ENCODE peak calls at places on chromosomes 13 and 19, in four cellular contexts. N is K562, L is GM12878, H is HepG2. K is an unnamed sample.

GRCh38 chr13:84658881-84659661 is 776.8 kb upstream of the SLITRK1 start:
- DNase-seq in L (no peak), N (no peak), H (no peak), K (no peak)

GRCh38 chr19:42270346-42271044 is 1.4 kb downstream of the CIC start:
- DNase-seq in H (no peak), L (no peak), N (no peak), K (no peak)

GRCh38 chr13:75986818-75987217 is 350.7 kb downstream of the LMO7 start:
- DNase-seq in L (peak; percentile 57), H (no peak), N (no peak), K (no peak)

GRCh38 chr13:31929031-31929770 is 102.4 kb upstream of the FRY start:
- DNase-seq in L (no peak), N (no peak), H (no peak), K (no peak)

GRCh38 chr13:50714886-50715285 is 128.6 kb downstream of the DLEU7 start:
- DNase-seq in N (no peak), L (no peak), H (no peak), K (no peak)

GRCh38 chr13:73576291-73576690 is 517.5 kb downstream of the KLF5 start:
- DNase-seq in H (no peak), N (no peak), L (no peak), K (no peak)

GRCh38 chr19:29321116-29321515 is 108.2 kb upstream of the UQCRFS1 start:
- DNase-seq in L (no peak), H (no peak), N (no peak), K (no peak)

GRCh38 chr19:10690351-10690781 is 10.9 kb upstream of the QTRT1 start:
- DNase-seq in N (no peak), L (no peak), H (no peak), K (no peak)

GRCh38 chr19:35442091-35442490 is 6.0 kb upstream of the FFAR2 start:
- DNase-seq in H (no peak), N (no peak), L (no peak), K (no peak)

GRCh38 chr19:51729781-51730180 is 6.0 kb upstream of the HAS1 start:
- DNase-seq in L (no peak), N (no peak), H (no peak), K (no peak)

GRCh38 chr13:43472344-43472743 is 314.4 kb downstream of the ENOX1 start:
- DNase-seq in N (no peak), H (no peak), L (no peak), K (no peak)

GRCh38 chr13:101942535-101943157 is 459.2 kb downstream of the FGF14 start:
- DNase-seq in H (no peak), L (no peak), N (no peak), K (no peak)

GRCh38 chr19:8255426-8256125 is 46.4 kb downstream of the CERS4 start:
- DNase-seq in H (no peak), L (no peak), N (no peak), K (no peak)

GRCh38 chr13:98919566-98919965 is 58.3 kb downstream of the DOCK9 start:
- DNase-seq in N (no peak), L (no peak), H (no peak), K (no peak)

GRCh38 chr19:2633693-2634075 is 68.8 kb downstream of the GNG7 start:
- DNase-seq in L (no peak), N (no peak), H (no peak), K (no peak)

GRCh38 chr13:53004605-53005004 is 24.0 kb upstream of the OLFM4 start:
- DNase-seq in L (no peak), N (no peak), H (no peak), K (no peak)

GRCh38 chr13:94329754-94330551 is 149.5 kb downstream of the DCT start:
- DNase-seq in N (no peak), H (peak; percentile 28), L (no peak), K (no peak)

GRCh38 chr19:16153582-16154336 is 10.3 kb downstream of the HSH2D start:
- DNase-seq in L (no peak), N (peak; percentile 63), H (no peak), K (no peak)

GRCh38 chr19:10352764-10353671 is 13.6 kb upstream of the ICAM3 start:
- DNase-seq in N (peak; percentile 54), L (no peak), H (no peak), K (no peak)

GRCh38 chr19:8654591-8655339 is 24.3 kb downstream of the NFILZ start:
- DNase-seq in H (no peak), N (peak; percentile 82), L (no peak), K (peak; percentile 83)

GRCh38 chr19:1567848-1568227 is 287 bp downstream of the MEX3D start:
- DNase-seq in H (no peak), N (peak; percentile 82), L (no peak), K (no peak)

DNA sequence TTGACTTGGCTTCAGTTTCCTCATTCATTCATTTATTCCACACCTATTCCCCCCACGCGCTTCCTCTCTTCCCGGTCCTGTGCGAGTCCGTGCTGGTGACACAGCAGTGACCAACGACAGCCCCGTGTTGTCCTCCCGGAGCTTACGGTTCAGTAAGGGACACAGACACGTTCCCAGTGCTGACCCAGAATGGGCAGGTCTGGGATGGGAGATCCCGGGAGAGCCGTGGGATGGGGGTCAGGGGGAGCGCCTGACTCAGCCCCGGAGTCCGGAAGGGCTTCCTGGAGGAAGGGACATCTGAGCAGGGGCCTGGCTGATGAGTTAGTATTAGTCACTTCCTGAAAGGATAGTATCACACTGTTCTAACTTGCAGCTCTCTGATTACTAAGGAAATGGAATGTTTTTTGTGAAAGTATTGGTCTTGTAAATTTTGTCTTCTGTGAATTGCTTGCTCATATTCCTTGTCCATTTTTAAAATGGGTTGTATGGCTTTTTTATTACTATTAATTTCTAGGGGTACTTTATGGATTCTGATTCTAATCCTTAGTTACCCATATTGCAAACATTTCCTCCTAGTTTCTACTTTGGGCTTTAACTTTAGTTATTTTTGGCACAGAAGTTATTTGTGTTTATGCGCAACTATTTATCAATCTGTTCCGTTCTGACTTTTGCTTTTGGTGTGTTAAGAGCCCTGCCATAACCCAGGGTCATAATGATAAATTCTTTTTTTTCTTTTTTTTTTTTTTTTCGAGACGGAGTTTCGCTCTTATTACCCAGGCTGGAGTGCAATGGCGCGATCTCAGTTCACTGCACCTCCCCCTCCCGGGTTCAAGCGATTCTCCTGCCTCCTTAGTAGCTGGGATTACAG is 708 bp upstream of the ERCC1 start:
- DNase-seq in N (peak; percentile 69), H (peak; percentile 86), L (no peak), K (peak; percentile 28)
- TF ChIP-seq FOXK2 in N (no peak), H (no peak), L (no peak), K (no peak)

GRCh38 chr19:53966931-53967330 is 4.2 kb downstream of the CACNG8 start:
- DNase-seq in L (no peak), N (no peak), H (no peak), K (no peak)

GRCh38 chr19:53960886-53961285 is 1.9 kb upstream of the CACNG8 start:
- DNase-seq in H (no peak), L (no peak), N (no peak), K (no peak)

GRCh38 chr19:53961523-53962345 is 1.0 kb upstream of the CACNG8 start:
- DNase-seq in L (no peak), N (no peak), H (no peak), K (peak; percentile 77)

GRCh38 chr19:53962887-53963435 is at the start of gene CACNG8:
- DNase-seq in N (peak; percentile 39), H (no peak), L (no peak), K (no peak)

GRCh38 chr19:53965091-53965490 is 2.4 kb downstream of the CACNG8 start:
- DNase-seq in L (no peak), H (no peak), N (no peak), K (no peak)
- TF ChIP-seq FOXK2 in L (no peak), H (no peak), N (no peak), K (no peak)

DNA sequence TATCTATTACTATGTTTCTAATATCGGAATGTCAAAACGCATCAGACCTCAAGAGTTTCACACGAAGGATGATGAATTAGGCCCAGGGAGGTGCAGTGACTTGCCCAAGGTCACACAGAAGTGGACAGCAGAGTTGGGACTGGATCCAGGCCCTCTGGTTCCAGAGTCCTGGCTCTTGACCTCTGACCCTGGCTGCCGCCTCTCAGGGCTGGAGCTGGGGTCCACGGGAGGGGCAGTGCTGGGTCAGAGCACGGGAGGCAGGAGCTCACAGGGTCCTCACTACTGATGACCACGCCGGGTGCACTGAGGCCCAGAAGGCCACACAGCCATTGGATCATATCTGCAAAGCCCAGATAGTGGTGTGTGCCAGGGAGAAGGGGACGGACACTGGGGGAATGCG is 9.2 kb upstream of the ASPDH start:
- DNase-seq in N (no peak), L (no peak), H (no peak), K (no peak)
- TF ChIP-seq FOXK2 in N (no peak), L (no peak), H (no peak), K (no peak)

DNA sequence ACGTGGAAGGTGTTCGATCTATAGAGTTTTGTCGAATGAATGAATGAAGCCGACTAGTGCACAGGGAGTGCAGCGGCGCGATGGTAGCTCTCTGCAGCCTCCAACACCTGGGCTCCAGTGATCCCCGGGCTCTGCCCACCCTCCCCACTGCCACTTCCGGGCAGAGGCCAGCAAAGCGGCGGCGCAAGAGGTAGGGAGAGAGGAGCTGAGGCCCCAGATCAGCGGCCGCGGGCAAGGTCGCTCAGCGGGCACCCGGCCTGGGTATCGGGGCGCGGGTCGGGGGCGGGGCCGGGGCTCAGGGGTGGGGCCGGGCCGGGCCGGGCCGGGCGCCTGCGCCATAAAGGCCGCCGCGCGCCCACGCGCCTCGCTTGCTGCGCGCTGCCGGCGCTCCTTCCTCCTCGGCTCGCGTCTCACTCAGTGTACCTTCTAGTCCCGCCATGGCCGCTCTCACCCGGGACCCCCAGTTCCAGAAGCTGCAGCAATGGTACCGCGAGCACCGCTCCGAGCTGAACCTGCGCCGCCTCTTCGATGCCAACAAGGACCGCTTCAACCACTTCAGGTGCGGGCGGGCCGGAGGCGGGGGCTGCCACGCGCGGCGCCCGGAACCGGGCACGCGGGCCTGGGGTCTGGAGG is at the start of gene GPI:
- DNase-seq in L (no peak), H (peak; percentile 61), N (peak; percentile 82), K (peak; percentile 51)
- TF ChIP-seq FOXK2 in L (no peak), H (no peak), N (no peak), K (no peak)

GRCh38 chr13:46796129-46796514 is 839 bp downstream of the ESD start:
- DNase-seq in N (no peak), H (no peak), L (no peak), K (no peak)
- TF ChIP-seq FOXK2 in N (no peak), H (no peak), L (no peak), K (no peak)

DNA sequence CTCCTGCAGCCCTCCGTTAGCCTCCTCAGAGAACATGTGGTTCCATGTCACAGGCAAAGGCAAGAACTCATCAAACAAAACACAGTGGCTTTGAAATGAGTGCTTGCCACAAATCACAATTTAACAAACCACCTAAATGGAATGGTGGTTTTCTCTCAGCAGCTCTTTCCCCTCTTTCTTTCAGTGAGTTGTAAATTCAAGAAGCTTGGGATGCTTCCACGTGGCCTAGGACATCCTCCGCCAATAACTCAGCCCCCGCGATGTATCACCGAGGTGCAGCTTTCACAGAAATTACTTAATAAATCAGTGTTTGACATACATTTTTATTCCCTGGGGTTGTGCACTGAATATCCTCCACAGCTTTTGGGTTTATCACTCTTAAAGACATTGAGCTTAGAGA is 65.3 kb upstream of the RFC3 start:
- DNase-seq in N (no peak), H (no peak), L (no peak), K (no peak)
- TF ChIP-seq FOXK2 in N (no peak), H (no peak), L (no peak), K (no peak)